ENCODE peak calls at places on chromosomes 5 and 9, in five cellular contexts. V is astrocyte of the cerebellum; L is CD8-positive, alpha-beta T cell; P is ovary; B is fibroblast of lung. D is an unnamed sample.

GRCh38 chr5:165448773-165449172 is 1943.4 kb downstream of the MAT2B start:
- DNase-seq in V (no peak), L (no peak), P (no peak), B (peak; percentile 4), D (no peak)

GRCh38 chr9:114521846-114522245 is 16.6 kb upstream of the WHRN start:
- DNase-seq in V (no peak), L (no peak), P (no peak), B (no peak), D (no peak)

GRCh38 chr5:22314548-22314947 is 538.6 kb downstream of the CDH12 start:
- DNase-seq in V (no peak), L (no peak), P (no peak), B (no peak), D (no peak)

GRCh38 chr9:121009657-121010056 is 40.4 kb downstream of the C5 start:
- DNase-seq in V (no peak), L (no peak), P (no peak), B (no peak), D (no peak)

GRCh38 chr9:111909444-111909843 is 12.8 kb downstream of the UGCG start:
- DNase-seq in V (no peak), L (no peak), P (no peak), B (no peak), D (no peak)

GRCh38 chr5:96066386-96066719 is 104.7 kb upstream of the ELL2 start:
- DNase-seq in V (no peak), L (no peak), P (no peak), B (peak; percentile 25), D (no peak)

GRCh38 chr9:89974582-89974981 is 369.8 kb downstream of the GADD45G start:
- DNase-seq in V (no peak), L (no peak), P (no peak), B (no peak), D (no peak)

GRCh38 chr9:122193651-122194050 is 33.9 kb downstream of the MORN5 start:
- DNase-seq in V (no peak), L (no peak), P (no peak), B (no peak), D (no peak)

GRCh38 chr9:75188756-75189155 is 100.4 kb downstream of the OSTF1 start:
- DNase-seq in V (no peak), L (no peak), P (no peak), B (no peak), D (no peak)

GRCh38 chr5:79261907-79262306 is 26.0 kb downstream of the JMY start:
- DNase-seq in V (no peak), L (no peak), P (no peak), B (no peak), D (no peak)

GRCh38 chr5:135131801-135132675 is 98.0 kb upstream of the PITX1 start:
- DNase-seq in V (no peak), L (no peak), P (no peak), B (no peak), D (no peak)

GRCh38 chr5:172502969-172503368 is 48.6 kb upstream of the SH3PXD2B start:
- DNase-seq in V (no peak), L (no peak), P (peak; percentile 19), B (no peak), D (no peak)

GRCh38 chr5:103119067-103119764 is 722 bp downstream of the GIN1 start:
- DNase-seq in V (no peak), L (no peak), P (no peak), B (peak; percentile 49), D (no peak)

GRCh38 chr5:170437621-170438375 is 48.6 kb upstream of the KCNMB1 start:
- DNase-seq in V (no peak), L (no peak), P (no peak), B (no peak), D (peak; percentile 27)

GRCh38 chr5:141877478-141878185 is 578 bp downstream of the PCDH1 start:
- DNase-seq in V (no peak), L (peak; percentile 27), P (no peak), B (no peak), D (no peak)

GRCh38 chr9:121860744-121861143 is 209.3 kb downstream of the DAB2IP start:
- DNase-seq in V (peak; percentile 93), L (no peak), P (peak; percentile 70), B (peak; percentile 86), D (no peak)

GRCh38 chr5:63822633-63823032 is 139.6 kb downstream of the HTR1A start:
- DNase-seq in V (no peak), L (no peak), P (no peak), B (no peak), D (no peak)

GRCh38 chr5:40559306-40559705 is 120.4 kb upstream of the PTGER4 start:
- DNase-seq in V (no peak), L (no peak), P (no peak), B (no peak), D (no peak)

GRCh38 chr9:90698874-90699440 is 56.3 kb upstream of the DIRAS2 start:
- DNase-seq in V (no peak), L (no peak), P (no peak), B (no peak), D (no peak)

GRCh38 chr5:9189681-9190080 is 356.2 kb downstream of the SEMA5A start:
- DNase-seq in V (no peak), L (no peak), P (no peak), B (no peak), D (no peak)

GRCh38 chr9:112050544-112051475 is 124.3 kb downstream of the SUSD1 start:
- DNase-seq in V (peak; percentile 99), L (no peak), P (no peak), B (peak; percentile 96), D (no peak)

GRCh38 chr9:90641868-90642558 is 611 bp downstream of the DIRAS2 start:
- DNase-seq in V (no peak), L (no peak), P (no peak), B (no peak), D (no peak)

GRCh38 chr9:87713278-87713989 is 12.5 kb upstream of the CTSL start:
- DNase-seq in V (peak; percentile 86), L (no peak), P (peak; percentile 75), B (peak; percentile 98), D (no peak)
- TF ChIP-seq CTCF in V (no peak), L (no peak), P (no peak), B (no peak), D (no peak)

GRCh38 chr9:4666042-4666699 is at the start of gene SPATA6L:
- DNase-seq in V (no peak), L (peak; percentile 54), P (peak; percentile 73), B (peak; percentile 48), D (peak; percentile 59)
- TF ChIP-seq CTCF in V (no peak), L (no peak), P (no peak), B (peak; percentile 19), D (no peak)

GRCh38 chr9:105295151-105295550 is 50.7 kb downstream of the SLC44A1 start:
- DNase-seq in V (no peak), L (no peak), P (no peak), B (no peak), D (no peak)

GRCh38 chr9:105297442-105298097 is 53.1 kb downstream of the SLC44A1 start:
- DNase-seq in V (no peak), L (no peak), P (no peak), B (no peak), D (no peak)

GRCh38 chr9:105295986-105296385 is 51.5 kb downstream of the SLC44A1 start:
- DNase-seq in V (no peak), L (no peak), P (no peak), B (peak; percentile 17), D (no peak)

GRCh38 chr9:105296889-105297288 is 52.4 kb downstream of the SLC44A1 start:
- DNase-seq in V (peak; percentile 67), L (no peak), P (no peak), B (peak; percentile 85), D (no peak)

GRCh38 chr9:105296445-105296844 is 52.0 kb downstream of the SLC44A1 start:
- DNase-seq in V (no peak), L (no peak), P (no peak), B (no peak), D (no peak)
- TF ChIP-seq CTCF in V (no peak), L (no peak), P (no peak), B (no peak), D (no peak)

GRCh38 chr9:85173967-85174366 is 504.4 kb downstream of the NTRK2 start:
- DNase-seq in V (no peak), L (no peak), P (no peak), B (no peak), D (no peak)
- TF ChIP-seq CTCF in V (no peak), L (no peak), P (no peak), B (no peak), D (no peak)

GRCh38 chr9:1285526-1285925 is 235.4 kb downstream of the DMRT2 start:
- DNase-seq in V (no peak), L (no peak), P (no peak), B (no peak), D (no peak)

GRCh38 chr9:1284727-1285126 is 234.6 kb downstream of the DMRT2 start:
- DNase-seq in V (no peak), L (no peak), P (no peak), B (no peak), D (no peak)
- TF ChIP-seq CTCF in V (no peak), L (no peak), P (no peak), B (no peak), D (no peak)

GRCh38 chr9:68685770-68686169 is 19.3 kb upstream of the PIP5K1B start:
- DNase-seq in V (no peak), L (no peak), P (no peak), B (no peak), D (no peak)
- TF ChIP-seq CTCF in V (no peak), L (no peak), P (no peak), B (no peak), D (no peak)

GRCh38 chr9:131094015-131094414 is 2.3 kb upstream of the AIF1L start:
- DNase-seq in V (no peak), L (no peak), P (no peak), B (no peak), D (no peak)

GRCh38 chr9:131094622-131095021 is 1.7 kb upstream of the AIF1L start:
- DNase-seq in V (no peak), L (no peak), P (no peak), B (peak; percentile 77), D (no peak)

GRCh38 chr9:131096490-131097258 is at the start of gene AIF1L:
- DNase-seq in V (no peak), L (no peak), P (no peak), B (no peak), D (peak; percentile 44)

GRCh38 chr9:131097259-131097947 is 1.1 kb downstream of the AIF1L start:
- DNase-seq in V (no peak), L (no peak), P (no peak), B (no peak), D (no peak)

DNA sequence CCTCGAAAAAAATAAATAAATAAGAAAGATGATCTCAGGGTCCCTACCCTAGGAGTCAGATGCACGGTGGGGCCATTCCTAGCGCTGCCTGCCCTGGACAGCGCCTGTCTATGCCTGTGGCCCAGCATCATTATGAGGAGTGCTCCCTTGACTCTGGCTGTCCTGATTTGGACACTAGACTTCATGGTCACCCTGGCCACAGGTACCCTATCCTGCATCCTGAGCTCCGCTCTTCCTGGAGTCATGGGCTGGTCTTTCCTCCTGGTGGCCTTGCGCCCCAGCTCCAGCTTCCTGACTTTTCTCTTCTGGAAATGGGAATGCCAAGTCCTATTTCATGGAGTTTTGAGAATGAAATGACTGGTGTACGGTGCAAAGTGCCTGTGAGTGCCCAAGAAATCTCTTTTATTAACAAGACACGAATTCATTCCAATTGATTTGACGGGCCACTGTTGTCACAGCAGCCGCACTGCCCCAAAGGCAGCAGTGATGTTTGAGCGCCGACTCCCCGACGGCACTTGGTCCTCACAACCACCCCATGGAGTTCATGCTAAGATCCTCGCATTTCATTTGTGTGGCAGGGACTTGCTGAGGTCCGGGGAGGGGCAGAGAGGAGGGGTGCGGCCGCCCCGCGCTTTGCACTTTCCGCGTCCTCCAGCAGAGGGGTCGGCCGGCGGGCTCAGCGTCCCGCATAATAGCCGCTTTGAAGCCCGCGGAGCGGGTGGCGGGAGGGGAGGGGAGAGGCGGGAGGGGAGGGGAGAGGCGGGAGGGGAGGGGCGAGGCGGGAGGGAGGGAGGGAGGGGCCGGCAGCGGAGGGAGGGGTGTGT is 453 bp upstream of the AIF1L start:
- DNase-seq in V (no peak), L (no peak), P (no peak), B (no peak), D (no peak)
- TF ChIP-seq CTCF in V (peak; percentile 18), L (no peak), P (no peak), B (no peak), D (peak; percentile 15)

D was measured in mesothelial cell of epicardium.